ENCODE peak calls at places on chromosomes 1 and 21, in four cellular contexts. One of them, this sample, is unnamed.

GRCh38 chr21:17802568-17802967 is 16.6 kb downstream of the C21orf91 start:
- DNase-seq in GM12891: no peak
- DNase-seq in HepG2: no peak
- DNase-seq in GM12878: no peak
- DNase-seq in this sample: no peak

GRCh38 chr1:222276062-222276461 is 271.8 kb downstream of the HHIPL2 start:
- DNase-seq in GM12891: no peak
- DNase-seq in HepG2: no peak
- DNase-seq in GM12878: no peak
- DNase-seq in this sample: no peak

GRCh38 chr1:232422901-232423300 is 207.0 kb downstream of the SIPA1L2 start:
- DNase-seq in GM12891: no peak
- DNase-seq in HepG2: no peak
- DNase-seq in GM12878: no peak
- DNase-seq in this sample: no peak

GRCh38 chr21:36156815-36157670 is at the start of gene DOP1B:
- DNase-seq in GM12891: peak; percentile 45
- DNase-seq in HepG2: no peak
- DNase-seq in GM12878: no peak
- DNase-seq in this sample: peak; percentile 46

GRCh38 chr1:50724626-50725286 is 235.3 kb downstream of the FAF1 start:
- DNase-seq in GM12891: peak; percentile 28
- DNase-seq in HepG2: no peak
- DNase-seq in GM12878: peak; percentile 62
- DNase-seq in this sample: no peak

GRCh38 chr1:32332290-32333079 is 3.5 kb downstream of the MARCKSL1 start:
- DNase-seq in GM12891: no peak
- DNase-seq in HepG2: no peak
- DNase-seq in GM12878: no peak
- DNase-seq in this sample: no peak

GRCh38 chr1:95122151-95122697 is 5.1 kb downstream of the TLCD4 start:
- DNase-seq in GM12891: no peak
- DNase-seq in HepG2: peak; percentile 99
- DNase-seq in GM12878: no peak
- DNase-seq in this sample: no peak

GRCh38 chr1:181033799-181034391 is at the start of gene MR1:
- DNase-seq in GM12891: peak; percentile 58
- DNase-seq in HepG2: peak; percentile 78
- DNase-seq in GM12878: peak; percentile 92
- DNase-seq in this sample: peak; percentile 50

GRCh38 chr1:178531897-178532296 is 19.0 kb downstream of the TEX35 start:
- DNase-seq in GM12891: no peak
- DNase-seq in HepG2: no peak
- DNase-seq in GM12878: no peak
- DNase-seq in this sample: no peak

GRCh38 chr1:108079550-108079949 is 114.6 kb upstream of the VAV3 start:
- DNase-seq in GM12891: no peak
- DNase-seq in HepG2: no peak
- DNase-seq in GM12878: no peak
- DNase-seq in this sample: no peak

GRCh38 chr1:223515416-223515815 is 122.2 kb downstream of the CCDC185 start:
- DNase-seq in GM12891: no peak
- DNase-seq in HepG2: no peak
- DNase-seq in GM12878: no peak
- DNase-seq in this sample: no peak

GRCh38 chr1:72442251-72442650 is 159.9 kb upstream of the NEGR1 start:
- DNase-seq in GM12891: no peak
- DNase-seq in HepG2: no peak
- DNase-seq in GM12878: no peak
- DNase-seq in this sample: no peak

GRCh38 chr1:181318858-181319235 is 164.5 kb upstream of the CACNA1E start:
- DNase-seq in GM12891: no peak
- DNase-seq in HepG2: no peak
- DNase-seq in GM12878: no peak
- DNase-seq in this sample: no peak

GRCh38 chr21:20882462-20883415 is 115.5 kb upstream of the NCAM2 start:
- DNase-seq in GM12891: no peak
- DNase-seq in HepG2: no peak
- DNase-seq in GM12878: no peak
- DNase-seq in this sample: no peak

GRCh38 chr1:239914827-239915231 is 176.9 kb upstream of the FMN2 start:
- DNase-seq in GM12891: no peak
- DNase-seq in HepG2: no peak
- DNase-seq in GM12878: no peak
- DNase-seq in this sample: no peak

GRCh38 chr1:29332204-29332603 is 95.9 kb downstream of the PTPRU start:
- DNase-seq in GM12891: no peak
- DNase-seq in HepG2: peak; percentile 59
- DNase-seq in GM12878: no peak
- DNase-seq in this sample: no peak

GRCh38 chr21:32378956-32379355 is 13.9 kb downstream of the URB1 start:
- DNase-seq in GM12891: no peak
- DNase-seq in HepG2: no peak
- DNase-seq in GM12878: no peak
- DNase-seq in this sample: no peak

GRCh38 chr1:197998110-197998509 is 80.9 kb downstream of the LHX9 start:
- DNase-seq in GM12891: no peak
- DNase-seq in HepG2: no peak
- DNase-seq in GM12878: no peak
- DNase-seq in this sample: no peak

GRCh38 chr1:204350857-204351573 is 8.7 kb downstream of the PLEKHA6 start:
- DNase-seq in GM12891: no peak
- DNase-seq in HepG2: no peak
- DNase-seq in GM12878: no peak
- DNase-seq in this sample: no peak

GRCh38 chr1:118987431-118988185 is 535 bp downstream of the TBX15 start:
- DNase-seq in GM12891: no peak
- DNase-seq in HepG2: no peak
- DNase-seq in GM12878: no peak
- DNase-seq in this sample: no peak

GRCh38 chr1:202122639-202123335 is at the start of gene GPR37L1:
- DNase-seq in GM12891: no peak
- DNase-seq in HepG2: peak; percentile 58
- DNase-seq in GM12878: no peak
- DNase-seq in this sample: no peak

GRCh38 chr1:222697858-222698257 is 14.4 kb downstream of the AIDA start:
- DNase-seq in GM12891: no peak
- DNase-seq in HepG2: no peak
- DNase-seq in GM12878: no peak
- DNase-seq in this sample: no peak

GRCh38 chr1:54542962-54543539 is 5.0 kb upstream of the ACOT11 start:
- DNase-seq in GM12891: no peak
- DNase-seq in HepG2: no peak
- DNase-seq in GM12878: no peak
- DNase-seq in this sample: no peak

GRCh38 chr21:35395728-35396127 is 346.6 kb upstream of the RUNX1 start:
- DNase-seq in GM12891: no peak
- DNase-seq in HepG2: no peak
- DNase-seq in GM12878: no peak
- DNase-seq in this sample: no peak

GRCh38 chr1:12539705-12540579 is 78.1 kb downstream of the DHRS3 start:
- DNase-seq in GM12891: no peak
- DNase-seq in HepG2: peak; percentile 53
- DNase-seq in GM12878: no peak
- DNase-seq in this sample: no peak

GRCh38 chr1:182235952-182236650 is 155.5 kb downstream of the GLUL start:
- DNase-seq in GM12891: no peak
- DNase-seq in HepG2: no peak
- DNase-seq in GM12878: no peak
- DNase-seq in this sample: no peak

GRCh38 chr1:217948741-217949140 is 317.6 kb downstream of the SPATA17 start:
- DNase-seq in GM12891: no peak
- DNase-seq in HepG2: no peak
- DNase-seq in GM12878: no peak
- DNase-seq in this sample: no peak

GRCh38 chr21:39660596-39660995 is 47.9 kb downstream of the B3GALT5 start:
- DNase-seq in GM12891: no peak
- DNase-seq in HepG2: no peak
- DNase-seq in GM12878: no peak
- DNase-seq in this sample: no peak

GRCh38 chr1:232040260-232040659 is 413.7 kb downstream of the DISC1 start:
- DNase-seq in GM12891: no peak
- DNase-seq in HepG2: no peak
- DNase-seq in GM12878: no peak
- DNase-seq in this sample: no peak

GRCh38 chr1:195122497-195122896 is 1485.7 kb downstream of the KCNT2 start:
- DNase-seq in GM12891: no peak
- DNase-seq in HepG2: no peak
- DNase-seq in GM12878: no peak
- DNase-seq in this sample: no peak

GRCh38 chr1:11037740-11038182 is 9.3 kb downstream of the MASP2 start:
- DNase-seq in GM12891: peak; percentile 85
- DNase-seq in HepG2: peak; percentile 67
- DNase-seq in GM12878: peak; percentile 51
- DNase-seq in this sample: peak; percentile 81

GRCh38 chr1:34143984-34144383 is 21.0 kb downstream of the CSMD2 start:
- DNase-seq in GM12891: no peak
- DNase-seq in HepG2: no peak
- DNase-seq in GM12878: no peak
- DNase-seq in this sample: no peak

GRCh38 chr1:38700077-38700470 is 159.5 kb downstream of the RRAGC start:
- DNase-seq in GM12891: no peak
- DNase-seq in HepG2: no peak
- DNase-seq in GM12878: no peak
- DNase-seq in this sample: no peak

GRCh38 chr1:227944931-227945890 is 2.5 kb downstream of the WNT9A start:
- DNase-seq in GM12891: no peak
- DNase-seq in HepG2: no peak
- DNase-seq in GM12878: no peak
- DNase-seq in this sample: peak; percentile 18

GRCh38 chr1:205454903-205455335 is 926 bp downstream of the BLACAT1 start:
- DNase-seq in GM12891: no peak
- DNase-seq in HepG2: no peak
- DNase-seq in GM12878: no peak
- DNase-seq in this sample: no peak

GRCh38 chr1:3931310-3931700 is 31.2 kb upstream of the C1orf174 start:
- DNase-seq in GM12891: no peak
- DNase-seq in HepG2: no peak
- DNase-seq in GM12878: no peak
- DNase-seq in this sample: no peak

GRCh38 chr1:228457017-228457395 is 30.2 kb upstream of the RNF187 start:
- DNase-seq in GM12891: no peak
- DNase-seq in HepG2: no peak
- DNase-seq in GM12878: no peak
- DNase-seq in this sample: no peak

GRCh38 chr1:168443899-168444298 is 99.9 kb downstream of the XCL2 start:
- DNase-seq in GM12891: no peak
- DNase-seq in HepG2: no peak
- DNase-seq in GM12878: no peak
- DNase-seq in this sample: no peak

DNA sequence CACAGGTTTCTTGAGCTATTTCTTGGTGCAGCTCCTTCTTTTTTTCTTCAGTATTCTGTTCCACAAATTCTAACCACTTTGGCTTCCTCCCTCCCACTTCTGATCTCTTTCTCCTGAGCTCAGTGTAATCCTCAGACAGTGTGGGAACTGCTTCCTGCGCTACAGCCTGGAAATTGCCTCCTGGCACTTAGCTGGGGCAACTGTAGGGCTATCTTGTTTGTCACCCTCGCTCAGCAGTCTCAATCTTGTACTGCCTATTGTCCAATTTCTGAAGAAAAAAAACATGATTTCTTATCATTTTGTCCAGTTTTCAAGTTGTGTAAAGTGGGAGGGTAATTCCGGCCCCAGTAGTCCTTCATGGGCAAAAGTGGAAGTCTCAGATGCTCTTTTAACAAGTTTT is 23.9 kb upstream of the GALNT2 start:
- DNase-seq in GM12891: no peak
- DNase-seq in HepG2: no peak
- DNase-seq in GM12878: no peak
- DNase-seq in this sample: no peak
- TF ChIP-seq POLR2AphosphoS5 in GM12891: no peak
- TF ChIP-seq POLR2AphosphoS5 in HepG2: no peak
- TF ChIP-seq POLR2AphosphoS5 in GM12878: no peak
- TF ChIP-seq POLR2AphosphoS5 in this sample: no peak

GRCh38 chr1:37471345-37472231 is 2.8 kb upstream of the ZC3H12A start:
- DNase-seq in GM12891: no peak
- DNase-seq in HepG2: peak; percentile 58
- DNase-seq in GM12878: no peak
- DNase-seq in this sample: no peak
- TF ChIP-seq POLR2A in GM12891: no peak
- TF ChIP-seq POLR2A in HepG2: peak; percentile 31
- TF ChIP-seq POLR2A in GM12878: no peak
- TF ChIP-seq POLR2A in this sample: no peak

GRCh38 chr1:167332503-167332902 is 111.8 kb downstream of the POU2F1 start:
- DNase-seq in GM12891: no peak
- DNase-seq in HepG2: peak; percentile 41
- DNase-seq in GM12878: no peak
- DNase-seq in this sample: no peak
- TF ChIP-seq TAF1 in GM12891: no peak
- TF ChIP-seq TAF1 in HepG2: no peak
- TF ChIP-seq TAF1 in GM12878: no peak
- TF ChIP-seq TAF1 in this sample: no peak

GRCh38 chr1:110343249-110343648 is 4.1 kb downstream of the RBM15 start:
- DNase-seq in GM12891: no peak
- DNase-seq in HepG2: no peak
- DNase-seq in GM12878: no peak
- DNase-seq in this sample: no peak
- TF ChIP-seq POLR2AphosphoS5 in GM12891: no peak
- TF ChIP-seq POLR2AphosphoS5 in HepG2: no peak
- TF ChIP-seq POLR2AphosphoS5 in GM12878: no peak
- TF ChIP-seq POLR2AphosphoS5 in this sample: no peak

DNA sequence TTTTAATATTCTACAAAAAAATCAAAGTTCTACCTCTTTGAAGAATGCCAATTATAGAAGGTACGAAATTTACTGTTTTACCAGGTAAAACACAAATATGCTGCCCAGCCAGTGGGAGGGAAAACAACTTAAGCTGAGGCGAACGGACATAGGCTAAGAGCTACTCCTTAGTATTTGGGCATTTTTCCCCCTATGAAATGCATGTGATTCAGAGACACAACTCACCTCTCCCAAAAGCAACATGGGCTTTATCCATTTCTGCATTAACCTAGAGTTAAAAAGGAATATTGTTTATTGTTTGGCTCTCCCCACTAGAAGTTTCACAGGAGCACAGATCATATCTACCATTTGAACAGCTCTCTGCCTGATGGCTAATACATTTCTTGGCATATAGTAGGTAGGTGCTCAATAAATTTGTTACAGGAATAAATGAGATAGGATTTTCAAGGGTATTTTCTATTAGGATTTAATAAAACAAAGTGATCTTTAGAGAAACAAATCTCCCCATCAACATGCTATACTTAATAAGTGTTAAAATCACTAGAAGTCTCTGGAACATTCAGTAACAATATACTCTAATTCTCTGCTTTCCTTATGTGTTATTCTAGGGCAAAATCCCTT is 2.4 kb upstream of the SORT1 start:
- DNase-seq in GM12891: no peak
- DNase-seq in HepG2: no peak
- DNase-seq in GM12878: no peak
- DNase-seq in this sample: no peak
- TF ChIP-seq POLR2A in GM12891: no peak
- TF ChIP-seq POLR2A in HepG2: no peak
- TF ChIP-seq POLR2A in GM12878: no peak
- TF ChIP-seq POLR2A in this sample: no peak

This sample was measured in GM12892.